ENCODE peak calls at places on chromosomes 6 and 20, in five cellular contexts. One of them, this sample, is unnamed.

GRCh38 chr6:146889303-146889702 is 290.5 kb downstream of the ADGB start:
- DNase-seq in GM20000: no peak
- DNase-seq in mucosa of gallbladder: no peak
- DNase-seq in RKO: no peak
- DNase-seq in heart left ventricle: no peak
- DNase-seq in this sample: no peak

GRCh38 chr6:119671105-119671504 is 321.5 kb upstream of the MAN1A1 start:
- DNase-seq in GM20000: no peak
- DNase-seq in mucosa of gallbladder: no peak
- DNase-seq in RKO: no peak
- DNase-seq in heart left ventricle: no peak
- DNase-seq in this sample: no peak

GRCh38 chr20:57435498-57436222 is 44.5 kb downstream of the RBM38 start:
- DNase-seq in GM20000: peak
- DNase-seq in mucosa of gallbladder: peak
- DNase-seq in RKO: no peak
- DNase-seq in heart left ventricle: peak
- DNase-seq in this sample: peak

GRCh38 chr6:111361648-111362047 is 121.4 kb downstream of the REV3L start:
- DNase-seq in GM20000: no peak
- DNase-seq in mucosa of gallbladder: peak
- DNase-seq in RKO: peak
- DNase-seq in heart left ventricle: no peak
- DNase-seq in this sample: peak

GRCh38 chr6:24827162-24827561 is 28.4 kb upstream of the ARMH2 start:
- DNase-seq in GM20000: no peak
- DNase-seq in mucosa of gallbladder: peak
- DNase-seq in RKO: no peak
- DNase-seq in heart left ventricle: no peak
- DNase-seq in this sample: no peak

GRCh38 chr20:57264151-57264792 is 2.2 kb downstream of the BMP7 start:
- DNase-seq in GM20000: no peak
- DNase-seq in mucosa of gallbladder: no peak
- DNase-seq in RKO: no peak
- DNase-seq in heart left ventricle: no peak
- DNase-seq in this sample: peak

GRCh38 chr6:156880913-156881312 is 103.7 kb downstream of the ARID1B start:
- DNase-seq in GM20000: no peak
- DNase-seq in mucosa of gallbladder: no peak
- DNase-seq in RKO: no peak
- DNase-seq in heart left ventricle: no peak
- DNase-seq in this sample: no peak

GRCh38 chr6:26197736-26198625 is 110.8 kb downstream of the HFE start:
- DNase-seq in GM20000: no peak
- DNase-seq in mucosa of gallbladder: peak
- DNase-seq in RKO: peak
- DNase-seq in heart left ventricle: no peak
- DNase-seq in this sample: no peak

GRCh38 chr6:169665289-169665688 is 36.5 kb downstream of the WDR27 start:
- DNase-seq in GM20000: no peak
- DNase-seq in mucosa of gallbladder: no peak
- DNase-seq in RKO: no peak
- DNase-seq in heart left ventricle: no peak
- DNase-seq in this sample: no peak

GRCh38 chr20:53837126-53837826 is 233.1 kb downstream of the BCAS1 start:
- DNase-seq in GM20000: no peak
- DNase-seq in mucosa of gallbladder: peak
- DNase-seq in RKO: no peak
- DNase-seq in heart left ventricle: no peak
- DNase-seq in this sample: no peak

GRCh38 chr6:108746841-108747575 is 101.2 kb upstream of the ARMC2 start:
- DNase-seq in GM20000: no peak
- DNase-seq in mucosa of gallbladder: no peak
- DNase-seq in RKO: no peak
- DNase-seq in heart left ventricle: no peak
- DNase-seq in this sample: no peak

GRCh38 chr6:48628316-48628715 is 517.3 kb upstream of the PTCHD4 start:
- DNase-seq in GM20000: no peak
- DNase-seq in mucosa of gallbladder: no peak
- DNase-seq in RKO: no peak
- DNase-seq in heart left ventricle: no peak
- DNase-seq in this sample: no peak

GRCh38 chr20:24752612-24753011 is 196.5 kb upstream of the CST7 start:
- DNase-seq in GM20000: no peak
- DNase-seq in mucosa of gallbladder: no peak
- DNase-seq in RKO: no peak
- DNase-seq in heart left ventricle: no peak
- DNase-seq in this sample: no peak

GRCh38 chr6:70241031-70241430 is 61.9 kb downstream of the COL9A1 start:
- DNase-seq in GM20000: no peak
- DNase-seq in mucosa of gallbladder: no peak
- DNase-seq in RKO: no peak
- DNase-seq in heart left ventricle: no peak
- DNase-seq in this sample: no peak

GRCh38 chr6:104953410-104953953 is 3.4 kb upstream of the LIN28B start:
- DNase-seq in GM20000: no peak
- DNase-seq in mucosa of gallbladder: no peak
- DNase-seq in RKO: no peak
- DNase-seq in heart left ventricle: no peak
- DNase-seq in this sample: no peak

GRCh38 chr6:15912505-15912767 is 216.4 kb upstream of the MYLIP start:
- DNase-seq in GM20000: no peak
- DNase-seq in mucosa of gallbladder: no peak
- DNase-seq in RKO: no peak
- DNase-seq in heart left ventricle: no peak
- DNase-seq in this sample: no peak

GRCh38 chr6:134217110-134217509 is 100.8 kb downstream of the SGK1 start:
- DNase-seq in GM20000: no peak
- DNase-seq in mucosa of gallbladder: no peak
- DNase-seq in RKO: no peak
- DNase-seq in heart left ventricle: no peak
- DNase-seq in this sample: no peak

GRCh38 chr6:158060447-158061360 is 79.0 kb downstream of the SYNJ2 start:
- DNase-seq in GM20000: no peak
- DNase-seq in mucosa of gallbladder: peak
- DNase-seq in RKO: peak
- DNase-seq in heart left ventricle: peak
- DNase-seq in this sample: peak

GRCh38 chr6:142659661-142660060 is 285.3 kb downstream of the HIVEP2 start:
- DNase-seq in GM20000: no peak
- DNase-seq in mucosa of gallbladder: no peak
- DNase-seq in RKO: no peak
- DNase-seq in heart left ventricle: no peak
- DNase-seq in this sample: no peak

GRCh38 chr20:35807877-35808276 is 36.1 kb downstream of the PHF20 start:
- DNase-seq in GM20000: no peak
- DNase-seq in mucosa of gallbladder: no peak
- DNase-seq in RKO: no peak
- DNase-seq in heart left ventricle: no peak
- DNase-seq in this sample: no peak

GRCh38 chr20:48066256-48066655 is 281.0 kb upstream of the SULF2 start:
- DNase-seq in GM20000: no peak
- DNase-seq in mucosa of gallbladder: no peak
- DNase-seq in RKO: no peak
- DNase-seq in heart left ventricle: no peak
- DNase-seq in this sample: no peak

This sample was measured in heart right ventricle.